ENCODE peak calls at places on chromosomes 4 and X, in seven cellular contexts. One of them, this sample, is unnamed.

GRCh38 chrX:23403849-23404248 is 69.2 kb downstream of the PTCHD1 start:
- DNase-seq in cardiac muscle cell: peak
- DNase-seq in ELR: peak
- DNase-seq in effector memory CD8-positive, alpha-beta T cell: no peak
- DNase-seq in activated naive CD8-positive, alpha-beta T cell treated with anti-CD3 and anti-CD28 coated beads, Interleukin-2, amount 50 U/mL, for 24 hours: no peak
- DNase-seq in NCI-H1105: no peak
- DNase-seq in DMS79: no peak
- DNase-seq in this sample: no peak

GRCh38 chr4:19402666-19403065 is 849.0 kb upstream of the SLIT2 start:
- DNase-seq in cardiac muscle cell: no peak
- DNase-seq in DMS79: no peak
- DNase-seq in NCI-H1105: no peak
- DNase-seq in ELR: no peak
- DNase-seq in activated naive CD8-positive, alpha-beta T cell treated with anti-CD3 and anti-CD28 coated beads, Interleukin-2, amount 50 U/mL, for 24 hours: no peak
- DNase-seq in effector memory CD8-positive, alpha-beta T cell: no peak
- DNase-seq in this sample: no peak

GRCh38 chr4:11565899-11566298 is 137.2 kb upstream of the HS3ST1 start:
- DNase-seq in DMS79: no peak
- DNase-seq in effector memory CD8-positive, alpha-beta T cell: no peak
- DNase-seq in cardiac muscle cell: no peak
- DNase-seq in NCI-H1105: no peak
- DNase-seq in activated naive CD8-positive, alpha-beta T cell treated with anti-CD3 and anti-CD28 coated beads, Interleukin-2, amount 50 U/mL, for 24 hours: no peak
- DNase-seq in ELR: no peak
- DNase-seq in this sample: no peak

GRCh38 chr4:159541143-159541542 is 438.3 kb downstream of the RAPGEF2 start:
- DNase-seq in ELR: no peak
- DNase-seq in effector memory CD8-positive, alpha-beta T cell: no peak
- DNase-seq in cardiac muscle cell: no peak
- DNase-seq in DMS79: no peak
- DNase-seq in activated naive CD8-positive, alpha-beta T cell treated with anti-CD3 and anti-CD28 coated beads, Interleukin-2, amount 50 U/mL, for 24 hours: no peak
- DNase-seq in NCI-H1105: no peak
- DNase-seq in this sample: no peak

GRCh38 chrX:133913658-133914388 is 71.6 kb downstream of the GPC3 start:
- DNase-seq in DMS79: no peak
- DNase-seq in ELR: no peak
- DNase-seq in effector memory CD8-positive, alpha-beta T cell: no peak
- DNase-seq in NCI-H1105: no peak
- DNase-seq in activated naive CD8-positive, alpha-beta T cell treated with anti-CD3 and anti-CD28 coated beads, Interleukin-2, amount 50 U/mL, for 24 hours: no peak
- DNase-seq in cardiac muscle cell: no peak
- DNase-seq in this sample: no peak

GRCh38 chr4:31187979-31188378 is 467.8 kb downstream of the PCDH7 start:
- DNase-seq in effector memory CD8-positive, alpha-beta T cell: no peak
- DNase-seq in cardiac muscle cell: no peak
- DNase-seq in activated naive CD8-positive, alpha-beta T cell treated with anti-CD3 and anti-CD28 coated beads, Interleukin-2, amount 50 U/mL, for 24 hours: no peak
- DNase-seq in DMS79: no peak
- DNase-seq in NCI-H1105: no peak
- DNase-seq in ELR: peak
- DNase-seq in this sample: no peak

GRCh38 chr4:188780028-188780427 is 640.8 kb downstream of the TRIML1 start:
- DNase-seq in effector memory CD8-positive, alpha-beta T cell: no peak
- DNase-seq in DMS79: no peak
- DNase-seq in cardiac muscle cell: no peak
- DNase-seq in NCI-H1105: no peak
- DNase-seq in ELR: no peak
- DNase-seq in activated naive CD8-positive, alpha-beta T cell treated with anti-CD3 and anti-CD28 coated beads, Interleukin-2, amount 50 U/mL, for 24 hours: no peak
- DNase-seq in this sample: no peak

GRCh38 chr4:41318839-41319530 is 62.3 kb downstream of the UCHL1 start:
- DNase-seq in NCI-H1105: no peak
- DNase-seq in cardiac muscle cell: no peak
- DNase-seq in activated naive CD8-positive, alpha-beta T cell treated with anti-CD3 and anti-CD28 coated beads, Interleukin-2, amount 50 U/mL, for 24 hours: no peak
- DNase-seq in effector memory CD8-positive, alpha-beta T cell: no peak
- DNase-seq in DMS79: no peak
- DNase-seq in ELR: peak
- DNase-seq in this sample: no peak

GRCh38 chrX:404656-405055 is 17.9 kb upstream of the PPP2R3B start:
- DNase-seq in NCI-H1105: no peak
- DNase-seq in ELR: no peak
- DNase-seq in effector memory CD8-positive, alpha-beta T cell: no peak
- DNase-seq in cardiac muscle cell: no peak
- DNase-seq in DMS79: no peak
- DNase-seq in activated naive CD8-positive, alpha-beta T cell treated with anti-CD3 and anti-CD28 coated beads, Interleukin-2, amount 50 U/mL, for 24 hours: no peak
- DNase-seq in this sample: no peak

GRCh38 chrX:52380993-52381392 is 12.2 kb downstream of the XAGE2 start:
- DNase-seq in DMS79: no peak
- DNase-seq in ELR: no peak
- DNase-seq in activated naive CD8-positive, alpha-beta T cell treated with anti-CD3 and anti-CD28 coated beads, Interleukin-2, amount 50 U/mL, for 24 hours: no peak
- DNase-seq in cardiac muscle cell: no peak
- DNase-seq in effector memory CD8-positive, alpha-beta T cell: no peak
- DNase-seq in NCI-H1105: no peak
- DNase-seq in this sample: no peak

GRCh38 chr4:92317047-92317446 is 13.3 kb downstream of the GRID2 start:
- DNase-seq in DMS79: no peak
- DNase-seq in cardiac muscle cell: no peak
- DNase-seq in ELR: no peak
- DNase-seq in effector memory CD8-positive, alpha-beta T cell: no peak
- DNase-seq in activated naive CD8-positive, alpha-beta T cell treated with anti-CD3 and anti-CD28 coated beads, Interleukin-2, amount 50 U/mL, for 24 hours: no peak
- DNase-seq in NCI-H1105: no peak
- DNase-seq in this sample: no peak

GRCh38 chrX:34893741-34894140 is 48.9 kb upstream of the FAM47B start:
- DNase-seq in cardiac muscle cell: no peak
- DNase-seq in activated naive CD8-positive, alpha-beta T cell treated with anti-CD3 and anti-CD28 coated beads, Interleukin-2, amount 50 U/mL, for 24 hours: no peak
- DNase-seq in effector memory CD8-positive, alpha-beta T cell: no peak
- DNase-seq in NCI-H1105: no peak
- DNase-seq in DMS79: no peak
- DNase-seq in ELR: peak
- DNase-seq in this sample: no peak

GRCh38 chr4:108168213-108168671 is 490 bp downstream of the LEF1 start:
- DNase-seq in ELR: no peak
- DNase-seq in cardiac muscle cell: no peak
- DNase-seq in activated naive CD8-positive, alpha-beta T cell treated with anti-CD3 and anti-CD28 coated beads, Interleukin-2, amount 50 U/mL, for 24 hours: no peak
- DNase-seq in effector memory CD8-positive, alpha-beta T cell: no peak
- DNase-seq in NCI-H1105: no peak
- DNase-seq in DMS79: no peak
- DNase-seq in this sample: peak

GRCh38 chr4:39908284-39908683 is 69.4 kb downstream of the PDS5A start:
- DNase-seq in NCI-H1105: no peak
- DNase-seq in cardiac muscle cell: no peak
- DNase-seq in DMS79: no peak
- DNase-seq in ELR: peak
- DNase-seq in activated naive CD8-positive, alpha-beta T cell treated with anti-CD3 and anti-CD28 coated beads, Interleukin-2, amount 50 U/mL, for 24 hours: no peak
- DNase-seq in effector memory CD8-positive, alpha-beta T cell: no peak
- DNase-seq in this sample: no peak

GRCh38 chr4:61336488-61336887 is 136.4 kb downstream of the ADGRL3 start:
- DNase-seq in ELR: no peak
- DNase-seq in NCI-H1105: no peak
- DNase-seq in cardiac muscle cell: no peak
- DNase-seq in activated naive CD8-positive, alpha-beta T cell treated with anti-CD3 and anti-CD28 coated beads, Interleukin-2, amount 50 U/mL, for 24 hours: no peak
- DNase-seq in DMS79: no peak
- DNase-seq in effector memory CD8-positive, alpha-beta T cell: no peak
- DNase-seq in this sample: no peak

GRCh38 chrX:139826065-139827044 is 106.5 kb downstream of the ATP11C start:
- DNase-seq in cardiac muscle cell: peak
- DNase-seq in ELR: peak
- DNase-seq in NCI-H1105: no peak
- DNase-seq in DMS79: no peak
- DNase-seq in effector memory CD8-positive, alpha-beta T cell: no peak
- DNase-seq in activated naive CD8-positive, alpha-beta T cell treated with anti-CD3 and anti-CD28 coated beads, Interleukin-2, amount 50 U/mL, for 24 hours: no peak
- DNase-seq in this sample: no peak

GRCh38 chr4:152352645-152353116 is 183.2 kb downstream of the FBXW7 start:
- DNase-seq in activated naive CD8-positive, alpha-beta T cell treated with anti-CD3 and anti-CD28 coated beads, Interleukin-2, amount 50 U/mL, for 24 hours: peak
- DNase-seq in effector memory CD8-positive, alpha-beta T cell: no peak
- DNase-seq in cardiac muscle cell: peak
- DNase-seq in NCI-H1105: peak
- DNase-seq in ELR: peak
- DNase-seq in DMS79: peak
- DNase-seq in this sample: no peak

GRCh38 chr4:158667651-158668198 is 4.0 kb downstream of the C4orf46 start:
- DNase-seq in ELR: peak
- DNase-seq in effector memory CD8-positive, alpha-beta T cell: no peak
- DNase-seq in DMS79: no peak
- DNase-seq in activated naive CD8-positive, alpha-beta T cell treated with anti-CD3 and anti-CD28 coated beads, Interleukin-2, amount 50 U/mL, for 24 hours: peak
- DNase-seq in NCI-H1105: no peak
- DNase-seq in cardiac muscle cell: peak
- DNase-seq in this sample: no peak

GRCh38 chrX:38878674-38879375 is 77.6 kb downstream of the MID1IP1 start:
- DNase-seq in NCI-H1105: no peak
- DNase-seq in ELR: no peak
- DNase-seq in effector memory CD8-positive, alpha-beta T cell: no peak
- DNase-seq in activated naive CD8-positive, alpha-beta T cell treated with anti-CD3 and anti-CD28 coated beads, Interleukin-2, amount 50 U/mL, for 24 hours: no peak
- DNase-seq in cardiac muscle cell: no peak
- DNase-seq in DMS79: no peak
- DNase-seq in this sample: no peak